ENCODE peak calls at places on chromosomes 1 and 21, in four cellular contexts. M is progenitor cell of endocrine pancreas, F is mammary epithelial cell, V is K562. A is an unnamed sample.
A peak's percentile ranks its signal among the peaks of the same experiment; 100 is the strongest.

GRCh38 chr1:107529511-107530149 is 388.8 kb downstream of the NTNG1 start:
- DNase-seq in F (peak; percentile 70), V (peak; percentile 57), M (no peak), A (no peak)

GRCh38 chr1:154859151-154859785 is 10.8 kb downstream of the KCNN3 start:
- DNase-seq in V (no peak), F (no peak), M (no peak), A (no peak)

GRCh38 chr21:37484535-37485474 is 118.2 kb downstream of the DYRK1A start:
- DNase-seq in M (no peak), V (no peak), F (peak; percentile 47), A (no peak)

GRCh38 chr1:43611950-43612349 is 38.0 kb upstream of the KDM4A start:
- DNase-seq in F (no peak), M (no peak), V (no peak), A (no peak)

GRCh38 chr1:37731312-37732019 is 33.5 kb downstream of the EPHA10 start:
- DNase-seq in M (no peak), F (no peak), V (no peak), A (no peak)

GRCh38 chr1:245754463-245754961 is 599.7 kb downstream of the KIF26B start:
- DNase-seq in F (no peak), V (no peak), M (no peak), A (no peak)

GRCh38 chr1:46181343-46182260 is 5.3 kb upstream of the P3R3URF start:
- DNase-seq in M (no peak), F (peak; percentile 76), V (no peak), A (no peak)

GRCh38 chr1:159860456-159860855 is 2.0 kb downstream of the VSIG8 start:
- DNase-seq in F (no peak), V (no peak), M (no peak), A (no peak)

GRCh38 chr1:237999426-238000052 is 108.8 kb upstream of the ZP4 start:
- DNase-seq in V (no peak), M (no peak), F (no peak), A (no peak)

GRCh38 chr1:97792655-97793054 is 128.2 kb downstream of the DPYD start:
- DNase-seq in V (no peak), F (no peak), M (no peak), A (no peak)

GRCh38 chr1:93701619-93702018 is 20.0 kb upstream of the BCAR3 start:
- DNase-seq in M (no peak), V (no peak), F (peak; percentile 100), A (no peak)

GRCh38 chr1:81364075-81364474 is 436.7 kb upstream of the ADGRL2 start:
- DNase-seq in V (no peak), M (no peak), F (no peak), A (no peak)

GRCh38 chr1:43666608-43667007 is 16.7 kb downstream of the KDM4A start:
- DNase-seq in V (no peak), M (no peak), F (peak; percentile 98), A (no peak)

GRCh38 chr1:40153073-40153770 is 8.0 kb upstream of the RLF start:
- DNase-seq in V (peak; percentile 25), M (no peak), F (peak; percentile 40), A (no peak)

GRCh38 chr1:28833396-28833795 is 21.4 kb downstream of the OPRD1 start:
- DNase-seq in V (no peak), M (no peak), F (no peak), A (no peak)

GRCh38 chr21:36721817-36722216 is 22.9 kb downstream of the SIM2 start:
- DNase-seq in V (no peak), M (no peak), F (no peak), A (no peak)

GRCh38 chr1:14725641-14726213 is 127.2 kb downstream of the KAZN start:
- DNase-seq in F (no peak), M (no peak), V (no peak), A (no peak)

GRCh38 chr1:156582388-156583022 is 3.0 kb downstream of the TTC24 start:
- DNase-seq in V (no peak), F (no peak), M (no peak), A (no peak)

GRCh38 chr1:105483436-105483835 is 1573.0 kb upstream of the PRMT6 start:
- DNase-seq in F (no peak), M (no peak), V (no peak), A (no peak)

GRCh38 chr1:206439205-206439604 is 31.1 kb upstream of the IKBKE start:
- DNase-seq in F (no peak), M (no peak), V (peak; percentile 41), A (no peak)

GRCh38 chr1:111605553-111605952 is 14.0 kb upstream of the RAP1A start:
- DNase-seq in M (no peak), F (no peak), V (no peak), A (no peak)

DNA sequence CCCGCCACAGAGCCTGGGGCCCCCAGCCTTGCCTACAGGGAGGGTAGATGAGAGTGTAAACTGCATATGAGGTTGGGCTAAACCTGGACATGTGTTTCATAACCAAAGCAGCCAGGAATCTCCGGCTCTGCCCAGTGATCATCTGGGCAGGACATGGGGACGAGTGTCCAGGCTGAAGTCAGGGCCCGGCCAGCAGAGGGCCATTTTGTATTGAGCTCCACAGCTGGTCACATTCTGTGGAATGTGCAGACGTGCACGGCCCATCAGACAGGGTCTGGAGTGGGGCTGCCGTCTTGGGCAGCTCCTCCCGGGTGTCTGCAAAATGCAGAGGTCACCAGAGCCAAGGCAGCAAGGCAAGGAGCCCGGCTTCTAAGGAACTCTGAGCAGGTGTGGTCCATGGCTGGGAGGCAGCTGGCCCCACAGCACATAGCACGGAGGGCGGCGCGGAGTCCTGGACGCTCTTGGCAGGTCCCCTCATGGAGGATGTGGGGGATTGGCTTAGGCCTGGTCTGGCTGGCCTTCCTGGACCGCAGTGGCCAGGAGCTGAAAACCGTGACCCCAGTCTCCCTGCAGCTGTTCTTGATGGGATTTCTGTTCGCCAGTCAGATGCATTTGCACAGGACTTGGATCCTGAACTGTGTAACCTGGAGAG is 6.3 kb downstream of the LRRC3 start:
- DNase-seq in M (no peak), F (no peak), V (peak; percentile 52), A (no peak)
- TF ChIP-seq CTCF in M (peak; percentile 55), F (no peak), V (peak; percentile 46), A (no peak)

GRCh38 chr1:177568702-177569101 is 397.9 kb downstream of the BRINP2 start:
- DNase-seq in V (no peak), F (no peak), M (no peak), A (no peak)

GRCh38 chr1:177569476-177569875 is 398.7 kb downstream of the BRINP2 start:
- DNase-seq in M (no peak), V (no peak), F (no peak), A (no peak)

GRCh38 chr1:177566495-177566894 is 395.7 kb downstream of the BRINP2 start:
- DNase-seq in F (no peak), M (no peak), V (no peak), A (no peak)

GRCh38 chr1:177571076-177571475 is 398.8 kb downstream of the SEC16B start:
- DNase-seq in F (no peak), M (no peak), V (no peak), A (no peak)

DNA sequence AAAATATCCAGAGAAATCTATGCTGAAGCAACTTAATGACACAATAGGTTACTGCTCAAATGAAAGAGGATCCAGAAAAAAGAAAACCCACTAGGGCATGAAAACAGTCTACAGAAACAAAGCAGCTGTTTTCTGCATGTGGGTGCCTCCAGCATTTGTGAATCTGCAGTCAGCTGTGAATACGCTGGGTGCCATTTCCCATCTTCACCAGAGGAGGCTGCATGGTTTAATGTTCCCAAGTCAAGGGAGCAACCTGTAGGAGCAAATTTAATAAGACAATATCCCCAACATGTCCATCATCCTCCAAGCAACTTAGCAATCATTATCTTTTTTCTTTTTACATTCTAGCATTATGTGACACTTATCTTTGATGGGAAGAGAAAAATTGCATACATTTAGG is 396.6 kb downstream of the BRINP2 start:
- DNase-seq in V (no peak), F (peak; percentile 23), M (no peak), A (no peak)
- TF ChIP-seq CTCF in V (no peak), F (peak; percentile 55), M (peak; percentile 36), A (no peak)

DNA sequence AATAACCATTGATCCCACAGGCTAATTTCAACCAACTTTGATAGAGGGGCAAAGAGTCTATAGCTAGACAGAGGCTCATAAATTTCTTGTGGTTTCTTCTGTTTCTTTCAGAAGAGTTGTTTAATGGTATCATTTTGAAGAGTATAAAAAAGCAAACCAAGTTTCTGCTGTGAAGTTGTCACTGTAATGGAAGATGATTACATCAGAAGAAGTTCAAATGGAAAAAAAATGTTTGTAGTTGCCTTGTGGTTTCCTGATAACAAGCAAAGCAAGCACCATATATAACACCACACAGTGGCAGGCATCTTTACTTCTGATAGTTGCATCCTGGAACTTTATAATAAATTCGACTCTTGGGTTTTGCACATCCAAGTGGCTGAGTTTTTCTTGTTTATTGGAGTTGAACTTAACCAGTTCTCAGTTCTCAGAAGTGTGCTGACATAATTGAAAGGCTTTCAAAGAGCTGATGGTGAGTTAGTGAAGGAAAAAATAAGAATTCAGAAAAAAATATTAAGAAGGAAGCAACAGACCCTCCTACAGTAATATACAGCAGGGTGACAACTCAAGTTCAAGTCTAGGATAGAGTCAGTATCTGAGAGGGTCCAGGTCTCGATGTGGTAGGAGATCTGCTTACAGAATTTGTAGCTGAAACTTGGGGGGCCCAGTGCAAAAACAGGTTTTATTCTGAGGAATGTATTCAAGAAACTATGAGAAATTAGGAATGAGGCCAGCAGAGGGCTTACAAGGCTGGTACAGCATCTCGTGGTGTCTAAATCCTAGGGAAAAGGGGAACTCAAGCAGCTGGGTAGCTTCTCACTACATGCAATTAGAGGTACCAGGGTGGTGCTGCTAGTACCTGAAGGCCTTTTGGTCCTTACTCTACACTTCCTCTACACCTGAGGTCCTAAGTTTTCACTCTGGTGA is 123.5 kb downstream of the CRB1 start:
- DNase-seq in M (no peak), F (no peak), V (no peak), A (no peak)
- TF ChIP-seq CTCF in M (no peak), F (no peak), V (no peak), A (no peak)

DNA sequence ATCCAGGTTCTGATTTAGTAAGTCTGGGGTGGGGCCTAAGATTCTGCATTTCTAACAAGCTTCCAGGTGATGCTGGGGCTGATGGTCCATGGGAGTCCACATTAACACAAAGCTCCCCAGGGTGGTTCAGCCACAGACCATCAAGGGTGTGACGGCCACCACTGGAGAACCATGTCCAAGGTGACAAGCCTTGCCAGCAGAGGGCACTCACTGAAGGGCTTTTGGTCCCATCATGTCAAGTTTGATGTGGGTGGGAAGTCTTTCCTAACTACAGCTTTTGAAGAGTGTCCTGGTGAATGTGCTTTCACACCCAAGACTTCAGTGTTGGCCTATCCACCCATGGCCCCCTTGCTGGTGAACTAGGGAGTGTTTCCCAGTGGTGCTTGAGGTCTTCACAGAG is 67.1 kb downstream of the UBE2T start:
- DNase-seq in V (peak; percentile 48), F (no peak), M (no peak), A (no peak)
- TF ChIP-seq CTCF in V (peak; percentile 74), F (peak; percentile 48), M (no peak), A (peak; percentile 29)

GRCh38 chr1:225882699-225883615 is 777 bp upstream of the TMEM63A start:
- DNase-seq in F (peak; percentile 37), V (peak; percentile 64), M (peak; percentile 37), A (no peak)

GRCh38 chr1:225883616-225884265 is 1.6 kb upstream of the TMEM63A start:
- DNase-seq in M (no peak), V (peak; percentile 43), F (no peak), A (no peak)

GRCh38 chr1:225880636-225881035 is 1.5 kb downstream of the TMEM63A start:
- DNase-seq in M (no peak), V (no peak), F (no peak), A (no peak)

GRCh38 chr1:225881081-225882007 is 836 bp downstream of the TMEM63A start:
- DNase-seq in V (peak; percentile 84), F (peak; percentile 28), M (no peak), A (no peak)

GRCh38 chr1:225882008-225882698 is at the start of gene TMEM63A:
- DNase-seq in M (peak; percentile 90), V (peak; percentile 97), F (peak; percentile 66), A (peak; percentile 77)
- TF ChIP-seq CTCF in M (peak; percentile 43), V (peak; percentile 55), F (no peak), A (peak; percentile 40)